ENCODE peak calls at places on chromosomes 4 and X, in eight cellular contexts. T is HuH-7.5; Z is cardiac fibroblast; F is lower leg skin; H is stimulated activated CD4-positive, alpha-beta T cell treated with anti-CD3 and anti-CD28 coated beads, Interleukin-2, amount 100 ng/mL, for 48 hours; S is neural crest cell; J is mesothelial cell of epicardium; W is activated CD4-positive, alpha-beta T cell treated with anti-CD3 and anti-CD28 coated beads for 1 hour. O is an unnamed sample.

GRCh38 chr4:78596111-78596742 is 44.7 kb downstream of the ANXA3 start:
- DNase-seq in T (no peak), Z (no peak), F (no peak), H (no peak), S (no peak), J (no peak), W (no peak), O (no peak)

GRCh38 chr4:2273657-2274319 is 11.9 kb upstream of the MXD4 start:
- DNase-seq in T (no peak), Z (no peak), F (no peak), H (no peak), S (no peak), J (no peak), W (no peak), O (no peak)

GRCh38 chrX:107894038-107894437 is 68.4 kb downstream of the MID2 start:
- DNase-seq in T (peak), Z (peak), F (peak), H (peak), S (peak), J (no peak), W (no peak), O (no peak)

GRCh38 chr4:173883821-173884220 is 353.8 kb upstream of the HAND2 start:
- DNase-seq in T (no peak), Z (peak), F (no peak), H (no peak), S (no peak), J (no peak), W (no peak), O (no peak)

GRCh38 chrX:130082244-130083106 is 27.8 kb downstream of the ELF4 start:
- DNase-seq in T (no peak), Z (no peak), F (peak), H (peak), S (no peak), J (no peak), W (peak), O (peak)

GRCh38 chrX:9144643-9145290 is 110.8 kb upstream of the FAM9B start:
- DNase-seq in T (no peak), Z (peak), F (no peak), H (no peak), S (no peak), J (no peak), W (no peak), O (no peak)

GRCh38 chrX:68432648-68433047 is 647 bp downstream of the OPHN1 start:
- DNase-seq in T (no peak), Z (no peak), F (no peak), H (no peak), S (peak), J (no peak), W (no peak), O (no peak)

GRCh38 chrX:151151668-151152267 is 24.6 kb upstream of the GPR50 start:
- DNase-seq in T (no peak), Z (peak), F (peak), H (peak), S (no peak), J (no peak), W (peak), O (peak)

GRCh38 chrX:1281511-1281910 is 12.9 kb downstream of the CSF2RA start:
- DNase-seq in T (no peak), Z (peak), F (no peak), H (no peak), S (no peak), J (no peak), W (no peak), O (no peak)

GRCh38 chr4:159137176-159137575 is 34.3 kb downstream of the RAPGEF2 start:
- DNase-seq in T (no peak), Z (no peak), F (no peak), H (no peak), S (no peak), J (no peak), W (no peak), O (no peak)

GRCh38 chr4:1754336-1754735 is 33.0 kb downstream of the TACC3 start:
- DNase-seq in T (no peak), Z (no peak), F (no peak), H (no peak), S (no peak), J (no peak), W (no peak), O (no peak)

GRCh38 chr4:43456383-43456782 is 563.9 kb downstream of the GRXCR1 start:
- DNase-seq in T (no peak), Z (peak), F (no peak), H (no peak), S (no peak), J (no peak), W (no peak), O (no peak)

GRCh38 chr4:158644341-158644740 is 27.3 kb downstream of the C4orf46 start:
- DNase-seq in T (no peak), Z (no peak), F (no peak), H (no peak), S (no peak), J (no peak), W (no peak), O (no peak)

GRCh38 chr4:170089274-170089742 is 448 bp downstream of the AADAT start:
- DNase-seq in T (peak), Z (peak), F (no peak), H (no peak), S (peak), J (no peak), W (no peak), O (peak)

GRCh38 chr4:140156529-140157171 is 2.7 kb upstream of the MAML3 start:
- DNase-seq in T (no peak), Z (no peak), F (no peak), H (no peak), S (no peak), J (no peak), W (no peak), O (no peak)

GRCh38 chr4:170001688-170002267 is 24.4 kb downstream of the MFAP3L start:
- DNase-seq in T (no peak), Z (no peak), F (no peak), H (no peak), S (no peak), J (no peak), W (no peak), O (no peak)

GRCh38 chrX:20061869-20062254 is 54.8 kb downstream of the MAP7D2 start:
- DNase-seq in T (no peak), Z (peak), F (no peak), H (no peak), S (no peak), J (no peak), W (no peak), O (no peak)